ENCODE peak calls at places on chromosome 6, in six cellular contexts. P, I, G, L, H and F are unnamed samples.

GRCh38 chr6:71602385-71602949 is 283.9 kb upstream of the RIMS1 start:
- DNase-seq in P (no peak), I (no peak), G (peak; percentile 97), L (no peak), H (no peak), F (no peak)

GRCh38 chr6:112289039-112289566 is 34.7 kb upstream of the LAMA4 start:
- DNase-seq in P (no peak), I (no peak), G (peak; percentile 92), L (peak; percentile 23), H (no peak), F (no peak)

GRCh38 chr6:5260111-5260620 is 584 bp downstream of the LYRM4 start:
- DNase-seq in P (peak; percentile 41), I (peak; percentile 65), G (peak; percentile 29), L (peak; percentile 52), H (peak; percentile 85), F (no peak)

GRCh38 chr6:26180346-26180745 is 93.1 kb downstream of the HFE start:
- DNase-seq in P (no peak), I (no peak), G (no peak), L (no peak), H (no peak), F (no peak)

GRCh38 chr6:125636671-125637070 is 112.8 kb upstream of the HEY2 start:
- DNase-seq in P (no peak), I (no peak), G (no peak), L (no peak), H (no peak), F (no peak)

GRCh38 chr6:113842165-113842564 is 15.0 kb upstream of the MARCKS start:
- DNase-seq in P (no peak), I (no peak), G (peak; percentile 88), L (no peak), H (no peak), F (no peak)

GRCh38 chr6:165566088-165566828 is 96.8 kb downstream of the PDE10A start:
- DNase-seq in P (no peak), I (no peak), G (no peak), L (no peak), H (no peak), F (no peak)

GRCh38 chr6:54112171-54112650 is 968 bp downstream of the MLIP start:
- DNase-seq in P (no peak), I (no peak), G (peak; percentile 53), L (no peak), H (no peak), F (no peak)

GRCh38 chr6:13268914-13269532 is 59.3 kb downstream of the TBC1D7 start:
- DNase-seq in P (no peak), I (no peak), G (peak; percentile 87), L (no peak), H (no peak), F (no peak)

GRCh38 chr6:131844243-131844841 is 36.5 kb downstream of the ENPP1 start:
- DNase-seq in P (no peak), I (no peak), G (peak; percentile 86), L (no peak), H (no peak), F (no peak)

GRCh38 chr6:44053760-44054556 is 73.3 kb downstream of the MRPL14 start:
- DNase-seq in P (no peak), I (no peak), G (peak; percentile 91), L (no peak), H (no peak), F (no peak)

DNA sequence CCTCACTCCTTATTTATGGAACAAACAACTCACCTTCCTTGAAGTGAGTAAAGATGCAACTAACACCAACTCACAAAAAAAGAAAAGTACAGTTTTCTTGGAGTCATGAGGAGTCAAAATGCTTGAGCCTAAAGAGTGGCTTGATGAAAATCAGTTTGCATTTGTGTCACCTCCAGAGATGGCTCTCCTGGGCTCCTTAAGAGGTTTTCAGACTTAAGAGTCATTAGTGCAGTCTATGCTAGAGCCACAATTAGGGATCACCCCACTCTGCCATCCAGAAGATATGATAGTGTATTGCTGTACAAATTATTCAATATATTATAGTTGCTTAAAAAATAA is 11.9 kb upstream of the SNX9 start:
- DNase-seq in P (no peak), I (no peak), G (no peak), L (no peak), H (no peak), F (no peak)
- TF ChIP-seq CTCF in P (no peak), I (no peak), G (no peak), L (no peak), H (no peak), F (no peak)

DNA sequence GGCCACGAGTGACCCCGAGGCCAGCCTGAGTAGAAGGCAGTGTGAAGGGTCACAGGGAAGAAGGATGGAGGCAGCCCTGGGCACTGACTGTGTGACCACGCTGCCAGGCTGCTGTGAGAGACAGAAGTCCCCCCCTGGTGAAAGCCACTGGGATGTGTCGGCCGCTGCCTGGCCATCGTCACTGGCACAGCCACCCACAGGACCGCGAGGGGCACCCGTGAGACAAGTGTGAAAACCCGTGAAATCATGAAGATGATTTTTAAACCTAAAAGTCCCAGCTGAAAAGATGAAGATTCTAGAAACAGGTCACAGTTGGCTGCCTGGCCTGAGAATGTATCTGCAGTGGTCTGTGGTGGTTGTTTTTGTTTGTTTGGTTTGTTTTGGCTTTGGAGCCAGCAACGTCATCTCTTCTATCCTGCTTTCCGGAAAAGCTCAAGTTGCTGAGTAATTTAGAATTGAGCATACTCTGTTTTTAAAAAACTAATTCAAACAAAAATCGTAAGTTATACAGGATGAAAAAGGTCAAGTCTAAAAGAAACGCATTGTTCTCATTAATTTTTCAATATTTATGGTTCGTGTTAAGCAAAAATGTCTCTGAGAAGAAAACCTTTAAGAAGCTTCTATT is 94.7 kb downstream of the HUS1B start:
- DNase-seq in P (no peak), I (no peak), G (no peak), L (no peak), H (no peak), F (no peak)
- TF ChIP-seq CTCF in P (no peak), I (no peak), G (no peak), L (no peak), H (no peak), F (no peak)

GRCh38 chr6:159168536-159169192 is 536 bp upstream of the FNDC1 start:
- DNase-seq in P (peak; percentile 39), I (no peak), G (peak; percentile 54), L (no peak), H (no peak), F (no peak)
- TF ChIP-seq CTCF in P (peak; percentile 55), I (no peak), G (peak; percentile 53), L (no peak), H (no peak), F (no peak)

GRCh38 chr6:42963855-42964605 is 3.5 kb downstream of the GNMT start:
- DNase-seq in P (no peak), I (no peak), G (peak; percentile 30), L (no peak), H (no peak), F (no peak)
- TF ChIP-seq CTCF in P (peak; percentile 32), I (no peak), G (peak; percentile 27), L (no peak), H (no peak), F (no peak)

GRCh38 chr6:89028774-89029173 is 51.8 kb upstream of the PNRC1 start:
- DNase-seq in P (no peak), I (no peak), G (no peak), L (no peak), H (no peak), F (no peak)

GRCh38 chr6:89034586-89035251 is 45.8 kb upstream of the PNRC1 start:
- DNase-seq in P (no peak), I (no peak), G (peak; percentile 90), L (peak; percentile 68), H (no peak), F (no peak)

GRCh38 chr6:89037156-89037900 is 43.2 kb upstream of the PNRC1 start:
- DNase-seq in P (no peak), I (no peak), G (no peak), L (no peak), H (no peak), F (no peak)

GRCh38 chr6:89035252-89036106 is 45.1 kb upstream of the PNRC1 start:
- DNase-seq in P (no peak), I (no peak), G (peak; percentile 99), L (peak; percentile 93), H (no peak), F (peak; percentile 66)

GRCh38 chr6:89032599-89032998 is 48.0 kb upstream of the PNRC1 start:
- DNase-seq in P (no peak), I (no peak), G (no peak), L (no peak), H (no peak), F (no peak)
- TF ChIP-seq CTCF in P (no peak), I (no peak), G (no peak), L (no peak), H (no peak), F (no peak)

GRCh38 chr6:68343901-68344300 is 291.2 kb upstream of the ADGRB3 start:
- DNase-seq in P (no peak), I (no peak), G (no peak), L (no peak), H (peak; percentile 6), F (no peak)
- TF ChIP-seq CTCF in P (peak; percentile 53), I (no peak), G (no peak), L (no peak), H (peak; percentile 18), F (no peak)

DNA sequence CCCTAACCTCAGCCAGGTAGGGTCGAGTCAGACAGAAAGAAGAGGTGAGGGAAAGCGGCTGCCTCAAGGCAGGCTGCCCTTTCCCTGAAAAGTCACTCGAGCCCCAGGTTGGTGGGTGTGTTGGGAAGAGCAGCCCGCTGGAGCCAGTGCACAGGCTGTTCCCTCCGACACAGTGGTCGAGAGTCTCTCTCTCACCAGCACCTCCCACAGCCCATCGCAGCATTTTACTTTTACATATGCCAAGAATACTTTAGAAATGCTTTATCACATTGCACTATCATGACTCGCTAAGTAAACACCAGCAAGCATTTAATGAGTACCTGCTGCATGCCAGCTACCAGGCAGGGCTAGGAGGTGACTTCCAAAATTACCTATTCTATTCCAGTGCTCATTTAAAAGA is 1.7 kb downstream of the PRPH2 start:
- DNase-seq in P (no peak), I (no peak), G (no peak), L (no peak), H (no peak), F (no peak)
- TF ChIP-seq CTCF in P (no peak), I (no peak), G (no peak), L (no peak), H (no peak), F (no peak)